ENCODE peak calls at places on chromosome 7, in five cellular contexts. O is cardiac muscle cell; C is spleen; V is CD8-positive, alpha-beta T cell; X is left ventricle myocardium inferior. F is an unnamed sample.

GRCh38 chr7:155422151-155422550 is 35.8 kb upstream of the EN2 start:
- DNase-seq in C (peak), V (no peak), O (no peak), X (no peak), F (no peak)

GRCh38 chr7:45987521-45988290 is 66.6 kb upstream of the IGFBP3 start:
- DNase-seq in X (no peak), V (no peak), C (no peak), O (no peak), F (no peak)

GRCh38 chr7:71824356-71824755 is 587.8 kb downstream of the CALN1 start:
- DNase-seq in V (no peak), X (no peak), C (no peak), O (no peak), F (no peak)

GRCh38 chr7:92768501-92769360 is 67.6 kb downstream of the CDK6 start:
- DNase-seq in X (no peak), O (no peak), V (no peak), C (no peak), F (no peak)

GRCh38 chr7:22884911-22885823 is 62.5 kb upstream of the TOMM7 start:
- DNase-seq in O (no peak), X (no peak), V (no peak), C (no peak), F (no peak)

GRCh38 chr7:2585446-2585845 is 26.7 kb downstream of the IQCE start:
- DNase-seq in C (no peak), V (no peak), X (no peak), O (no peak), F (no peak)

GRCh38 chr7:41219276-41219675 is 483.6 kb downstream of the INHBA start:
- DNase-seq in X (no peak), O (no peak), V (no peak), C (no peak), F (no peak)

GRCh38 chr7:54477083-54477482 is 65.1 kb upstream of the VSTM2A start:
- DNase-seq in X (no peak), V (no peak), C (no peak), O (no peak), F (no peak)

GRCh38 chr7:55515569-55516279 is 56.6 kb downstream of the VOPP1 start:
- DNase-seq in V (no peak), O (peak), X (no peak), C (no peak), F (no peak)

GRCh38 chr7:35556532-35557471 is 138.1 kb downstream of the HERPUD2 start:
- DNase-seq in C (no peak), X (no peak), O (no peak), V (no peak), F (no peak)

GRCh38 chr7:13240349-13240748 is 552.9 kb downstream of the ARL4A start:
- DNase-seq in O (no peak), C (no peak), X (no peak), V (no peak), F (peak)

GRCh38 chr7:12741951-12742575 is 54.6 kb downstream of the ARL4A start:
- DNase-seq in V (no peak), O (no peak), X (no peak), C (no peak), F (no peak)

GRCh38 chr7:108455833-108456677 is at the start of gene NRCAM:
- DNase-seq in C (peak), X (no peak), O (peak), V (peak), F (no peak)

GRCh38 chr7:142384508-142384922 is 126.7 kb upstream of the PRSS58 start:
- DNase-seq in O (no peak), C (no peak), X (no peak), V (peak), F (no peak)

GRCh38 chr7:50304158-50304910 is at the start of gene IKZF1:
- DNase-seq in X (peak), V (peak), C (peak), O (peak), F (no peak)

GRCh38 chr7:4694653-4695335 is 12.7 kb downstream of the FOXK1 start:
- DNase-seq in V (no peak), O (no peak), X (peak), C (no peak), F (no peak)

GRCh38 chr7:80748302-80749042 is 110.0 kb downstream of the CD36 start:
- DNase-seq in X (no peak), C (no peak), V (no peak), O (no peak), F (no peak)
- H3K27ac ChIP-seq in X (peak), C (no peak), V (no peak), O (peak), F (peak)

GRCh38 chr7:127946081-127946480 is 85.2 kb downstream of the LRRC4 start:
- DNase-seq in X (no peak), O (no peak), V (no peak), C (no peak), F (no peak)

GRCh38 chr7:127940365-127941160 is 90.7 kb downstream of the LRRC4 start:
- DNase-seq in X (no peak), V (no peak), C (no peak), O (no peak), F (no peak)

GRCh38 chr7:127946847-127947246 is 84.4 kb downstream of the LRRC4 start:
- DNase-seq in V (no peak), X (no peak), C (no peak), O (no peak), F (no peak)

GRCh38 chr7:127941471-127941870 is 89.8 kb downstream of the LRRC4 start:
- DNase-seq in X (no peak), O (no peak), V (no peak), C (no peak), F (no peak)

DNA sequence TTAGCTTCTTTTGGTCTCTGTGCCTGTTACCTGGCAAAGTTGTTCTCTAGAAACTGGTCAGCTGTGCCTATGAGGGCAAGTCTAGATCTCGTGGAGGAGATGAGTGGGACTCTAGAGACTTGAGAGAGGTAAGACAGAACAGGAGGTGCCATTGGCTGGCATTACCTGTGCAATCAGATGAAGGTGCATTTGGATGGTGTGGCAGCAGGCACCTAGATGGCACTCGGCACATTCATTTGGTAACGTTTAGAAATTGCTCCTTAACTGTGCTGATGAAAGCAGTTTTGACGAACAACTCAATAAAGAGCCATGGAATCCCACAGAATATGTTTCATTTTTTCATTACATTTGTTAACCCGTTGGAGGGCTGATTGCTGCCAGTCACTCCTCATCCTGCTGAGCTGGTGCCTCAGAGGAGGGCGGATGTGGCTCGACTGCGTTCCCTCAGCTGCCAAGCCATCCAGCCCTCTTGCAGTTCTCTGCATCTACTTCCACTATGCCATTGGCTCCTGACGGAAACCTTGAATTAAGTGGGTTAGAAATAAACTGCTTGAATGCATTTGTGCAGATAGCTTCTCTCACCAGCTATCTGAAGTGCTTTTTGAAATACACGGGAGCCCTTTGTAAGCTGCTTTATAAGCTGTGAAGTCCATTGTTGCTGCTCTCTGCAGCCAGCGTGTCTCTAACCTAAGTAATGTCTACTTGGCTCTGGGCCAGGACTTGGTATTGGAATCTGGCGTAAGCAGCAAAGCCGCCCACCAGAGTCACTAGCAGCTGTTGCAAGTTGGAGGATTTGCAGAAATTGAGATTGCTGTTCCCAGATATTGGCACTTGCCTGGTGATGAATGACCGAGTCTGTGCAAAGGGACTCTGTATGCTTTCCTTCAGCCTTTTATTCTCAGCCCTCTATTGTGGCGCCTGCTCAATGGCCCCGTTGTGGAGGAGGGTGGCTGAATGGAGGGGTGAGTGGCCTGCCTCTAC is 87.4 kb downstream of the LRRC4 start:
- DNase-seq in V (no peak), C (no peak), X (no peak), O (peak), F (no peak)
- H3K27ac ChIP-seq in V (no peak), C (no peak), X (no peak), O (no peak), F (no peak)

GRCh38 chr7:32958046-32959025 is 1.1 kb downstream of the FKBP9 start:
- DNase-seq in C (no peak), V (no peak), O (no peak), X (peak), F (no peak)
- H3K27ac ChIP-seq in C (peak), V (no peak), O (no peak), X (peak), F (peak)

GRCh38 chr7:100489121-100489520 is 5.4 kb downstream of the NYAP1 start:
- DNase-seq in O (no peak), C (no peak), X (no peak), V (no peak), F (no peak)
- H3K27ac ChIP-seq in O (no peak), C (no peak), X (no peak), V (no peak), F (no peak)

DNA sequence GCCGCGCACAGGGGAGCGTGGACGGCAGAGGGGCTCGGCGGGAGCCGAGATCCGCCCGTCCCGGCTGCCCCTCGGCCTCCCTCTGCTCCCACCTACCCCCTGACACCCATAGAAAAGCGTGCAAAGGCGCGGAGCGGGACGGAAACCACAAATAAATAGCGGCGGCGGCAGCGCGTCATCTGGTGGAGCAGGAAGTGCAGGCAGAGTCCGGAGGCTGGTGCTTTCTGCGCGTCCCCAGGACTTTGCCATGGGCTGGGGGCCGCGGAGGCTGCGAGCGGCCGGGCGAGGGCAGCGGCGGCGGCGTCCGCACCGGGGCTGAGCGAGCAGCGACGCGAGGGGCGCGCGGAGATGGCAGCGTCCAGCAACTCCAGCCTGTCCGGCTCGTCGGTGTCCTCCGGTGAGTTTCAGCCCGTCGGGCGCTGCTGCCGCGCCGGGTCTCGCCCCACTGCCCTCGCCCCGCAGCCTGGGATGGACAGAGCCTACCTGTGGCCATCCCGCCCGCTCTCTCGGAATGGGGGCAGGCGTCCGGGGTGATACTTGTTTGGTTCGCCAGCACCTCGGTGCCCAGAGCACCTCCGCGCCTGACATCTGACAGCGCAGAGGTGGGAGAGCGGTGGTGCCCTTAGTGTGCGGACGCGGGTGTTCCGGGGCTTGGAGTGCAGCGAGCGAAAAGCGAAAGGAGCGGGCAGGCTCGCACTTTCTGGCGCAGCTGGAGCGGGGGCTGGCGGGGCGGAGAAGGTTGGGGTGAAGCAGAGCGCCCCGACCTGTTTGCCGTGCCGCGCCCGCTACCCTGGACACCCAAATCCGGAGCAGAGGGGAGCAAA is at the start of gene CHN2:
- DNase-seq in C (peak), X (peak), V (peak), O (peak), F (no peak)
- H3K27ac ChIP-seq in C (peak), X (peak), V (peak), O (no peak), F (no peak)

DNA sequence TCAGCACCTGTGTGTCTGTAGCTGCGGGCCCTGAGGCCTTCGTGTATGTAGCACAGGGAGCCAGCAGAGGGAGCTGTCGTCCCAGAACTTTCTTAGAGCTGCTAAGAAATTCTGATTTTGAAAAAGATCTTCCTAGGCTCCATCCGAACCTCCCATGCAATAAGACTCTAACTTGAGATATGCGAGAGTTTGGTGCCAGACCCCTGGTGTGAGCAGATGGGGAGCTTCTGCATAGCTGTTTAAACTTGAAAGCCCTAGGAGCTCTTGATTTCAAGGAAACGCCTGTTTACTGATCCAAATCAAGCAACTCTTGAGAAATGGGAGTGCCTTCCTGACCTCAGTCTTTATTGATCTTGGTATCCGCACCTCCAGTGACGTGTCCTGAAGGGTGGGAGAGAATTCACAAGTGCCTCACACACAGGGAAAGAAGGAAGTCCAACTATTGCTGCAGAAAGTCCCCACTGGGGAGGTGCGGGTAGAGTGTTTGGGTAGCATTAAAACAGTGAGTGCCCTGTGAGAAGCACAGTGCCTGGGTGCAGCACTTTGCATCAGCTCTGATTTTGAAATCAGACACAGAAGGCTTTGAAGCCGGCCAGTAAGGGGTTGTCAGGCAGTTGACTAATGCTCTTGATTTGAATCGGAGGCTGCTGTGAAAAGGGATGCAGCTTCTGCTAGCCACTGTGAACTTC is 66.4 kb upstream of the STRIP2 start:
- DNase-seq in O (peak), C (peak), X (peak), V (peak), F (peak)
- H3K27ac ChIP-seq in O (peak), C (no peak), X (no peak), V (no peak), F (no peak)

DNA sequence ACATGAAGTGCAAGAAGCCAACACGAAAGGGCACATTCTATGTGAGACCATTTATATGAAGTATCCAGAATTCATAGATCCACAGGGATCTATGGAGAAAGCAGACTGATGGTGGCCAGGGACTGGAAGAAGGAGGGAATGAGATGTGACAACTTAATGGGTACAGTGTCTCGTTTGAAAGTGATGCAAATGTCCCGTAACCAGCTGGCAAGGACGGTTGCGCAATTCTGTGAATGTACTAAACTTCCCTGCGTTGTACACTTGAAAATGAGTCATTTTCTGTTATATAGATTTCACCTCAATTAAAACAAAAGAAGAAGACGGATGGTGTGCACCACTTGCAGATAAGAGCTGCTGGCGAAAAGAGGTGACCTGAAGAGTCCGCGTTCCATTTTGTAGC is 861.1 kb downstream of the TYW1 start:
- DNase-seq in V (no peak), X (no peak), C (no peak), O (no peak), F (no peak)
- H3K27ac ChIP-seq in V (no peak), X (no peak), C (no peak), O (no peak), F (no peak)

GRCh38 chr7:98559219-98559618 is 57.9 kb upstream of the NPTX2 start:
- DNase-seq in X (no peak), C (no peak), V (no peak), O (no peak), F (no peak)
- H3K27ac ChIP-seq in X (no peak), C (no peak), V (no peak), O (no peak), F (no peak)

F was measured in Panc1.